ENCODE peak calls at places on chromosomes 6 and 20, in six cellular contexts. One of them, this sample, is unnamed.

GRCh38 chr6:71887744-71888115 is 1.4 kb downstream of the RIMS1 start:
- DNase-seq in lower leg skin: no peak
- DNase-seq in coronary artery: no peak
- DNase-seq in B cell: no peak
- DNase-seq in fibroblast of lung: no peak
- DNase-seq in mesothelial cell of epicardium: no peak
- DNase-seq in this sample: no peak

GRCh38 chr6:62150048-62150663 is 135.9 kb downstream of the KHDRBS2 start:
- DNase-seq in lower leg skin: no peak
- DNase-seq in fibroblast of lung: peak
- DNase-seq in B cell: peak
- DNase-seq in mesothelial cell of epicardium: no peak
- DNase-seq in coronary artery: no peak
- DNase-seq in this sample: peak

GRCh38 chr6:141484726-141485125 is 648.0 kb upstream of the GJE1 start:
- DNase-seq in mesothelial cell of epicardium: no peak
- DNase-seq in fibroblast of lung: no peak
- DNase-seq in B cell: peak
- DNase-seq in coronary artery: no peak
- DNase-seq in lower leg skin: no peak
- DNase-seq in this sample: no peak

GRCh38 chr20:18363708-18364107 is 75.4 kb downstream of the ZNF133 start:
- DNase-seq in coronary artery: no peak
- DNase-seq in mesothelial cell of epicardium: no peak
- DNase-seq in lower leg skin: no peak
- DNase-seq in B cell: no peak
- DNase-seq in fibroblast of lung: no peak
- DNase-seq in this sample: no peak

GRCh38 chr6:107620736-107621135 is 130.8 kb downstream of the SOBP start:
- DNase-seq in lower leg skin: no peak
- DNase-seq in B cell: no peak
- DNase-seq in mesothelial cell of epicardium: no peak
- DNase-seq in coronary artery: no peak
- DNase-seq in fibroblast of lung: peak
- DNase-seq in this sample: no peak

GRCh38 chr6:154732824-154733609 is at the start of gene SCAF8:
- DNase-seq in lower leg skin: peak
- DNase-seq in fibroblast of lung: peak
- DNase-seq in B cell: peak
- DNase-seq in mesothelial cell of epicardium: peak
- DNase-seq in coronary artery: peak
- DNase-seq in this sample: peak

GRCh38 chr20:19757487-19757972 is 528 bp upstream of the RIN2 start:
- DNase-seq in B cell: no peak
- DNase-seq in fibroblast of lung: peak
- DNase-seq in mesothelial cell of epicardium: peak
- DNase-seq in lower leg skin: peak
- DNase-seq in coronary artery: peak
- DNase-seq in this sample: peak

GRCh38 chr6:87914637-87915395 is 132.8 kb upstream of the SPACA1 start:
- DNase-seq in coronary artery: no peak
- DNase-seq in fibroblast of lung: peak
- DNase-seq in B cell: no peak
- DNase-seq in mesothelial cell of epicardium: no peak
- DNase-seq in lower leg skin: no peak
- DNase-seq in this sample: no peak

GRCh38 chr6:156727715-156728385 is 49.3 kb upstream of the ARID1B start:
- DNase-seq in fibroblast of lung: no peak
- DNase-seq in mesothelial cell of epicardium: no peak
- DNase-seq in B cell: no peak
- DNase-seq in lower leg skin: no peak
- DNase-seq in coronary artery: no peak
- DNase-seq in this sample: no peak

GRCh38 chr6:147262943-147263342 is 58.7 kb downstream of the STXBP5 start:
- DNase-seq in lower leg skin: no peak
- DNase-seq in B cell: no peak
- DNase-seq in fibroblast of lung: no peak
- DNase-seq in mesothelial cell of epicardium: no peak
- DNase-seq in coronary artery: no peak
- DNase-seq in this sample: no peak

GRCh38 chr6:111566873-111567517 is 38.7 kb downstream of the TRAF3IP2 start:
- DNase-seq in coronary artery: no peak
- DNase-seq in lower leg skin: no peak
- DNase-seq in mesothelial cell of epicardium: no peak
- DNase-seq in fibroblast of lung: peak
- DNase-seq in B cell: no peak
- DNase-seq in this sample: no peak

GRCh38 chr6:72205500-72205899 is 319.1 kb downstream of the RIMS1 start:
- DNase-seq in lower leg skin: no peak
- DNase-seq in fibroblast of lung: no peak
- DNase-seq in mesothelial cell of epicardium: no peak
- DNase-seq in coronary artery: no peak
- DNase-seq in B cell: no peak
- DNase-seq in this sample: no peak

GRCh38 chr6:21003780-21004541 is 469.7 kb downstream of the CDKAL1 start:
- DNase-seq in B cell: no peak
- DNase-seq in lower leg skin: no peak
- DNase-seq in mesothelial cell of epicardium: no peak
- DNase-seq in fibroblast of lung: peak
- DNase-seq in coronary artery: no peak
- DNase-seq in this sample: peak

GRCh38 chr6:7251861-7252260 is 61.1 kb downstream of the SSR1 start:
- DNase-seq in coronary artery: no peak
- DNase-seq in B cell: no peak
- DNase-seq in lower leg skin: no peak
- DNase-seq in mesothelial cell of epicardium: no peak
- DNase-seq in fibroblast of lung: no peak
- DNase-seq in this sample: no peak

GRCh38 chr20:45987108-45987780 is 15.2 kb upstream of the ZNF335 start:
- DNase-seq in fibroblast of lung: peak
- DNase-seq in B cell: peak
- DNase-seq in coronary artery: no peak
- DNase-seq in mesothelial cell of epicardium: peak
- DNase-seq in lower leg skin: no peak
- DNase-seq in this sample: peak

GRCh38 chr6:147213772-147214171 is 9.6 kb downstream of the STXBP5 start:
- DNase-seq in B cell: no peak
- DNase-seq in coronary artery: no peak
- DNase-seq in mesothelial cell of epicardium: no peak
- DNase-seq in fibroblast of lung: no peak
- DNase-seq in lower leg skin: no peak
- DNase-seq in this sample: no peak

GRCh38 chr6:16419636-16420331 is 181.4 kb downstream of the GMPR start:
- DNase-seq in coronary artery: no peak
- DNase-seq in lower leg skin: no peak
- DNase-seq in B cell: peak
- DNase-seq in fibroblast of lung: no peak
- DNase-seq in mesothelial cell of epicardium: no peak
- DNase-seq in this sample: peak

GRCh38 chr6:14981960-14982359 is 263.9 kb upstream of the JARID2 start:
- DNase-seq in mesothelial cell of epicardium: no peak
- DNase-seq in B cell: no peak
- DNase-seq in coronary artery: no peak
- DNase-seq in lower leg skin: no peak
- DNase-seq in fibroblast of lung: no peak
- DNase-seq in this sample: no peak

GRCh38 chr20:1122388-1123315 is 4.2 kb downstream of the PSMF1 start:
- DNase-seq in B cell: no peak
- DNase-seq in fibroblast of lung: peak
- DNase-seq in mesothelial cell of epicardium: no peak
- DNase-seq in lower leg skin: peak
- DNase-seq in coronary artery: no peak
- DNase-seq in this sample: no peak

GRCh38 chr6:85551264-85551663 is 42.4 kb downstream of the SNX14 start:
- DNase-seq in lower leg skin: no peak
- DNase-seq in fibroblast of lung: no peak
- DNase-seq in mesothelial cell of epicardium: no peak
- DNase-seq in coronary artery: no peak
- DNase-seq in B cell: no peak
- DNase-seq in this sample: no peak

GRCh38 chr6:112780498-112781096 is 433.5 kb downstream of the RFPL4B start:
- DNase-seq in fibroblast of lung: peak
- DNase-seq in coronary artery: no peak
- DNase-seq in mesothelial cell of epicardium: peak
- DNase-seq in lower leg skin: peak
- DNase-seq in B cell: peak
- DNase-seq in this sample: peak

GRCh38 chr20:38999217-38999616 is 37.1 kb downstream of the DHX35 start:
- DNase-seq in mesothelial cell of epicardium: no peak
- DNase-seq in lower leg skin: no peak
- DNase-seq in B cell: no peak
- DNase-seq in coronary artery: no peak
- DNase-seq in fibroblast of lung: no peak
- DNase-seq in this sample: no peak

GRCh38 chr20:38991814-38992593 is 29.9 kb downstream of the DHX35 start:
- DNase-seq in B cell: no peak
- DNase-seq in fibroblast of lung: no peak
- DNase-seq in mesothelial cell of epicardium: no peak
- DNase-seq in coronary artery: no peak
- DNase-seq in lower leg skin: no peak
- DNase-seq in this sample: no peak

GRCh38 chr20:38995536-38996044 is 33.4 kb downstream of the DHX35 start:
- DNase-seq in lower leg skin: no peak
- DNase-seq in B cell: no peak
- DNase-seq in mesothelial cell of epicardium: no peak
- DNase-seq in fibroblast of lung: no peak
- DNase-seq in coronary artery: no peak
- DNase-seq in this sample: no peak

GRCh38 chr20:38999965-39000910 is 38.1 kb downstream of the DHX35 start:
- DNase-seq in B cell: no peak
- DNase-seq in lower leg skin: no peak
- DNase-seq in coronary artery: no peak
- DNase-seq in mesothelial cell of epicardium: no peak
- DNase-seq in fibroblast of lung: no peak
- DNase-seq in this sample: no peak

DNA sequence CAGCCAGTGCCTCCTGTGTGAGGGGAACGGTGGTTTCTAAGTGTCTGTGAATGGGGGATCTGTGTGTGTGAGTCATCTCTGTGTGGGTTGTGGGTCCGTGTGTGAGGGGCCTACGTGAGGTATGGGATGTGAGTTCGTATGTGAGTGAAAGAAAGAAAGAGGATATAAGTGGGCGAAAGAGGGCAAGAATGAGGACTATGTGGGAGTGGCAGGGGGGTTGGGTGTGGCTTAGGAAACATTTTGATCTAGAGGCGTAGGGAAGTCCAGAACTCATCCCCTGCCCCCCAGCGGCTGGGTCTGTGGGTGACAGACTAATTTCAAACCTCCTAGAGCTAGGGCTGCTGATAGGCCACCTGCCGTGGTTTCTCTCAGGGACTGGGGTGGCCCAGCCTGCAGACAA is 35.5 kb downstream of the DHX35 start:
- DNase-seq in fibroblast of lung: peak
- DNase-seq in mesothelial cell of epicardium: no peak
- DNase-seq in coronary artery: no peak
- DNase-seq in B cell: no peak
- DNase-seq in lower leg skin: no peak
- DNase-seq in this sample: peak
- TF ChIP-seq CTCF in fibroblast of lung: no peak
- TF ChIP-seq CTCF in mesothelial cell of epicardium: no peak
- TF ChIP-seq CTCF in coronary artery: no peak
- TF ChIP-seq CTCF in B cell: no peak
- TF ChIP-seq CTCF in lower leg skin: no peak
- TF ChIP-seq CTCF in this sample: peak

GRCh38 chr6:42133926-42134325 is 8.5 kb downstream of the C6orf132 start:
- DNase-seq in coronary artery: no peak
- DNase-seq in lower leg skin: no peak
- DNase-seq in mesothelial cell of epicardium: no peak
- DNase-seq in B cell: no peak
- DNase-seq in fibroblast of lung: no peak
- DNase-seq in this sample: no peak

GRCh38 chr6:42137192-42137753 is 5.1 kb downstream of the C6orf132 start:
- DNase-seq in fibroblast of lung: peak
- DNase-seq in coronary artery: no peak
- DNase-seq in B cell: no peak
- DNase-seq in lower leg skin: no peak
- DNase-seq in mesothelial cell of epicardium: no peak
- DNase-seq in this sample: no peak

GRCh38 chr6:42136508-42137191 is 5.8 kb downstream of the C6orf132 start:
- DNase-seq in B cell: peak
- DNase-seq in coronary artery: no peak
- DNase-seq in fibroblast of lung: peak
- DNase-seq in mesothelial cell of epicardium: peak
- DNase-seq in lower leg skin: no peak
- DNase-seq in this sample: peak

GRCh38 chr6:42135722-42136121 is 6.7 kb downstream of the C6orf132 start:
- DNase-seq in B cell: no peak
- DNase-seq in coronary artery: no peak
- DNase-seq in lower leg skin: no peak
- DNase-seq in mesothelial cell of epicardium: no peak
- DNase-seq in fibroblast of lung: peak
- DNase-seq in this sample: no peak

GRCh38 chr6:42135161-42135560 is 7.3 kb downstream of the C6orf132 start:
- DNase-seq in fibroblast of lung: no peak
- DNase-seq in mesothelial cell of epicardium: no peak
- DNase-seq in lower leg skin: no peak
- DNase-seq in coronary artery: no peak
- DNase-seq in B cell: no peak
- DNase-seq in this sample: no peak
- TF ChIP-seq CTCF in fibroblast of lung: no peak
- TF ChIP-seq CTCF in mesothelial cell of epicardium: no peak
- TF ChIP-seq CTCF in lower leg skin: no peak
- TF ChIP-seq CTCF in coronary artery: no peak
- TF ChIP-seq CTCF in B cell: no peak
- TF ChIP-seq CTCF in this sample: no peak

DNA sequence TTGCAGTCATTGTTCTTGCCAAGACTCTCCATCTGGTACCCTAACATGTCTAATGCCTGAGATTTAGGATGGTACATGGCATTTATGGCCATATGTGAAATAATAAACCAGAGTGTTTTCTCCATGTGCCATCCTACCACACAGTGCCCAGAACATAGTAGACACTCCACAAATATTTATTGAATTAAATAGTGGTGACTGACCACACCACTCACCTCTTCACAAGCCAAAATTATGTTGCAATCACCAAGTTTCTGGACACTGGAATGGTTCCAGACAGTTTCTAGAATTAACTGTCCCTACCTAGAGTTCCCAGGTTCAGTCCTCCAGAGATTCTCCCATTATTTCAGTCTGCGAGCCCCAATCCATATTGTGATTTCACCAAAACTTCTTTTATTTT is 427.3 kb downstream of the KIF16B start:
- DNase-seq in coronary artery: no peak
- DNase-seq in fibroblast of lung: no peak
- DNase-seq in mesothelial cell of epicardium: no peak
- DNase-seq in lower leg skin: no peak
- DNase-seq in B cell: no peak
- DNase-seq in this sample: no peak
- TF ChIP-seq CTCF in coronary artery: no peak
- TF ChIP-seq CTCF in fibroblast of lung: no peak
- TF ChIP-seq CTCF in mesothelial cell of epicardium: no peak
- TF ChIP-seq CTCF in lower leg skin: no peak
- TF ChIP-seq CTCF in B cell: no peak
- TF ChIP-seq CTCF in this sample: no peak

DNA sequence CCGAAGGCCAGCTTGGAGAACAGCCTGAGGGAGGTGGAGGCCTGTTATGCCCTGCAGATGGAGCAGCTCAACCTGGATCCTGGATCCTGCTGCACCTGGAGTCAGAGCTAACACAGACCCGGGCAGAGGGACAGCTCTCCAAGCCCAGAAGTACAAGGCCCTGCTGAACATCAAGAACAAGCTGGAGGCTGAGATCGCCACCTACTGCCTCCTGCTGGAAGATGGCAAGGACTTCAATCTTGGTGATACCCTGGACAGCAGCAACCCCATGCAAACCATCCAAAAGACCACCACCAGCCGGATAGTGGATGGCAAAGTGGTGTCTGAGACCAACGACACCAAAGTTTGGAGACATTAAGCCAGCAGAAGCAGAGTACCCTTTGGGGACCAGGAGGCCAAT is 223.5 kb upstream of the ID4 start:
- DNase-seq in lower leg skin: no peak
- DNase-seq in fibroblast of lung: no peak
- DNase-seq in mesothelial cell of epicardium: no peak
- DNase-seq in coronary artery: no peak
- DNase-seq in B cell: no peak
- DNase-seq in this sample: no peak
- TF ChIP-seq CTCF in lower leg skin: no peak
- TF ChIP-seq CTCF in fibroblast of lung: no peak
- TF ChIP-seq CTCF in mesothelial cell of epicardium: no peak
- TF ChIP-seq CTCF in coronary artery: no peak
- TF ChIP-seq CTCF in B cell: no peak
- TF ChIP-seq CTCF in this sample: no peak

This sample was measured in GM13977.